ENCODE peak calls at places on chromosome 5, in four cellular contexts. One of them, this sample, is unnamed.

GRCh38 chr5:38607396-38607795 is 51.0 kb upstream of the LIFR start:
- DNase-seq in colonic mucosa: no peak
- DNase-seq in HCT116: no peak
- DNase-seq in H9: no peak
- DNase-seq in this sample: no peak

GRCh38 chr5:179901462-179901861 is 6.2 kb downstream of the TBC1D9B start:
- DNase-seq in colonic mucosa: no peak
- DNase-seq in HCT116: no peak
- DNase-seq in H9: no peak
- DNase-seq in this sample: no peak

GRCh38 chr5:57066921-57067914 is 106.6 kb upstream of the GPBP1 start:
- DNase-seq in colonic mucosa: no peak
- DNase-seq in HCT116: no peak
- DNase-seq in H9: no peak
- DNase-seq in this sample: no peak

GRCh38 chr5:57456056-57456455 is 26.6 kb downstream of the ACTBL2 start:
- DNase-seq in colonic mucosa: peak
- DNase-seq in HCT116: no peak
- DNase-seq in H9: no peak
- DNase-seq in this sample: no peak

GRCh38 chr5:148085934-148086333 is 22.2 kb downstream of the SPINK5 start:
- DNase-seq in colonic mucosa: no peak
- DNase-seq in HCT116: no peak
- DNase-seq in H9: no peak
- DNase-seq in this sample: no peak

GRCh38 chr5:123882305-123882704 is 370.3 kb downstream of the CSNK1G3 start:
- DNase-seq in colonic mucosa: no peak
- DNase-seq in HCT116: no peak
- DNase-seq in H9: no peak
- DNase-seq in this sample: no peak

GRCh38 chr5:158388018-158388417 is 529.1 kb upstream of the CLINT1 start:
- DNase-seq in colonic mucosa: no peak
- DNase-seq in HCT116: no peak
- DNase-seq in H9: no peak
- DNase-seq in this sample: no peak

GRCh38 chr5:90020575-90021535 is 388.7 kb downstream of the CETN3 start:
- DNase-seq in colonic mucosa: no peak
- DNase-seq in HCT116: peak
- DNase-seq in H9: no peak
- DNase-seq in this sample: no peak

GRCh38 chr5:52861368-52861767 is 73.7 kb downstream of the ITGA1 start:
- DNase-seq in colonic mucosa: no peak
- DNase-seq in HCT116: no peak
- DNase-seq in H9: no peak
- DNase-seq in this sample: no peak

GRCh38 chr5:173925449-173926071 is 37.4 kb downstream of the CPEB4 start:
- DNase-seq in colonic mucosa: peak
- DNase-seq in HCT116: peak
- DNase-seq in H9: no peak
- DNase-seq in this sample: peak

GRCh38 chr5:96844476-96844990 is 31.8 kb upstream of the ERAP2 start:
- DNase-seq in colonic mucosa: no peak
- DNase-seq in HCT116: no peak
- DNase-seq in H9: no peak
- DNase-seq in this sample: no peak

GRCh38 chr5:117246386-117246785 is 671.8 kb upstream of the SEMA6A start:
- DNase-seq in colonic mucosa: no peak
- DNase-seq in HCT116: no peak
- DNase-seq in H9: no peak
- DNase-seq in this sample: peak

GRCh38 chr5:59893436-59894227 is at the start of gene PDE4D:
- DNase-seq in colonic mucosa: peak
- DNase-seq in HCT116: no peak
- DNase-seq in H9: peak
- DNase-seq in this sample: peak

GRCh38 chr5:85602843-85603242 is 1014.9 kb upstream of the COX7C start:
- DNase-seq in colonic mucosa: no peak
- DNase-seq in HCT116: no peak
- DNase-seq in H9: no peak
- DNase-seq in this sample: no peak

GRCh38 chr5:93611900-93612898 is 29.2 kb downstream of the NR2F1 start:
- DNase-seq in colonic mucosa: no peak
- DNase-seq in HCT116: no peak
- DNase-seq in H9: peak
- DNase-seq in this sample: peak

GRCh38 chr5:67165524-67166459 is 30.8 kb downstream of the CD180 start:
- DNase-seq in colonic mucosa: peak
- DNase-seq in HCT116: peak
- DNase-seq in H9: peak
- DNase-seq in this sample: peak

GRCh38 chr5:14225173-14225834 is 82.2 kb downstream of the TRIO start:
- DNase-seq in colonic mucosa: no peak
- DNase-seq in HCT116: no peak
- DNase-seq in H9: no peak
- DNase-seq in this sample: no peak

GRCh38 chr5:44365351-44365750 is 23.9 kb downstream of the FGF10 start:
- DNase-seq in colonic mucosa: no peak
- DNase-seq in HCT116: no peak
- DNase-seq in H9: no peak
- DNase-seq in this sample: no peak

GRCh38 chr5:118405650-118406061 is 582.7 kb downstream of the DTWD2 start:
- DNase-seq in colonic mucosa: no peak
- DNase-seq in HCT116: no peak
- DNase-seq in H9: peak
- DNase-seq in this sample: peak

GRCh38 chr5:160271396-160271795 is 41.0 kb downstream of the CCNJL start:
- DNase-seq in colonic mucosa: peak
- DNase-seq in HCT116: no peak
- DNase-seq in H9: peak
- DNase-seq in this sample: peak

GRCh38 chr5:88141695-88141979 is 127.0 kb downstream of the TMEM161B start:
- DNase-seq in colonic mucosa: no peak
- DNase-seq in HCT116: no peak
- DNase-seq in H9: no peak
- DNase-seq in this sample: no peak

GRCh38 chr5:61534481-61535267 is 202.6 kb downstream of the ZSWIM6 start:
- DNase-seq in colonic mucosa: no peak
- DNase-seq in HCT116: no peak
- DNase-seq in H9: no peak
- DNase-seq in this sample: no peak

GRCh38 chr5:178145965-178146820 is 7.5 kb downstream of the NHP2 start:
- DNase-seq in colonic mucosa: peak
- DNase-seq in HCT116: peak
- DNase-seq in H9: peak
- DNase-seq in this sample: peak

GRCh38 chr5:136064510-136064909 is 35.7 kb downstream of the TGFBI start:
- DNase-seq in colonic mucosa: no peak
- DNase-seq in HCT116: no peak
- DNase-seq in H9: peak
- DNase-seq in this sample: no peak
- TF ChIP-seq CTCF in colonic mucosa: peak
- TF ChIP-seq CTCF in HCT116: peak
- TF ChIP-seq CTCF in H9: peak
- TF ChIP-seq CTCF in this sample: no peak

GRCh38 chr5:4862500-4862899 is 277.6 kb upstream of the ADAMTS16 start:
- DNase-seq in colonic mucosa: no peak
- DNase-seq in HCT116: peak
- DNase-seq in H9: no peak
- DNase-seq in this sample: no peak
- TF ChIP-seq CTCF in colonic mucosa: peak
- TF ChIP-seq CTCF in HCT116: peak
- TF ChIP-seq CTCF in H9: peak
- TF ChIP-seq CTCF in this sample: peak

GRCh38 chr5:151052834-151053233 is 28.0 kb downstream of the TNIP1 start:
- DNase-seq in colonic mucosa: no peak
- DNase-seq in HCT116: no peak
- DNase-seq in H9: no peak
- DNase-seq in this sample: no peak

GRCh38 chr5:151051066-151051930 is 29.5 kb downstream of the TNIP1 start:
- DNase-seq in colonic mucosa: peak
- DNase-seq in HCT116: peak
- DNase-seq in H9: peak
- DNase-seq in this sample: peak

GRCh38 chr5:151054713-151055112 is 26.1 kb downstream of the TNIP1 start:
- DNase-seq in colonic mucosa: peak
- DNase-seq in HCT116: no peak
- DNase-seq in H9: no peak
- DNase-seq in this sample: no peak

GRCh38 chr5:151053796-151054490 is 26.9 kb downstream of the TNIP1 start:
- DNase-seq in colonic mucosa: no peak
- DNase-seq in HCT116: no peak
- DNase-seq in H9: no peak
- DNase-seq in this sample: no peak

DNA sequence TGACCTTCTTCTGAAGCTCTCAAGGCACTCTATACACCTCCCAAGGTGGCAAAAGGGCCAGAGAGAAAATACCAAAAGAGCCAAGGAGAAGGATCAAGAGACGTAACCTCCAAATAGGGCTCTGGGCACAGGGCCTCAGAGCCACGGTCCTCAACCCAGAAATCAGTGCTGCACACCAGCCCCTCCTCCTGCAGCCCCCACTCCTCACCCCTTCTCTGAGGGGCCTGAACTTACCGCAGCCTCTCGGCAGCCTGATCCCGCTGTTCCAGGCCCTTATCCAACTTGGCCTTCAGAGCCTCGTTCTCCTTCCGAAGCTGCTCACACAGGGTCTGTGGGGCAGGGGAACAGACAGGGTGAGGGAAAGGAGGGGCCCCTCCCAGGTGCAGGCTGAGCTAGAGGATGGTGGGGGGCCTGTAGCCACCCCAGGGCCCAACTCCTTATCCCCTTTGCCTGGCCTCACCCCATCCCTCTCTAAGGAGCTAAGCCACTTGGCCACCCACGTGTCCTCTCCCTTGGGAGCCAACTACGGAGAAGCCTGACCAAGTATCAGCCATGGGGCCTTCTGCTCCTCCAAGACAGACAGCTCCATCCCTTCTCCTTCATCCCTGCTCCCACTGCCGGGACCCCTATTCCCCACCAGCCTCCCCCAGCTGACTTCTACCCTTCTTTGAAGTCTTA is 28.8 kb downstream of the TNIP1 start:
- DNase-seq in colonic mucosa: no peak
- DNase-seq in HCT116: no peak
- DNase-seq in H9: no peak
- DNase-seq in this sample: no peak
- TF ChIP-seq CTCF in colonic mucosa: no peak
- TF ChIP-seq CTCF in HCT116: no peak
- TF ChIP-seq CTCF in H9: no peak
- TF ChIP-seq CTCF in this sample: no peak

DNA sequence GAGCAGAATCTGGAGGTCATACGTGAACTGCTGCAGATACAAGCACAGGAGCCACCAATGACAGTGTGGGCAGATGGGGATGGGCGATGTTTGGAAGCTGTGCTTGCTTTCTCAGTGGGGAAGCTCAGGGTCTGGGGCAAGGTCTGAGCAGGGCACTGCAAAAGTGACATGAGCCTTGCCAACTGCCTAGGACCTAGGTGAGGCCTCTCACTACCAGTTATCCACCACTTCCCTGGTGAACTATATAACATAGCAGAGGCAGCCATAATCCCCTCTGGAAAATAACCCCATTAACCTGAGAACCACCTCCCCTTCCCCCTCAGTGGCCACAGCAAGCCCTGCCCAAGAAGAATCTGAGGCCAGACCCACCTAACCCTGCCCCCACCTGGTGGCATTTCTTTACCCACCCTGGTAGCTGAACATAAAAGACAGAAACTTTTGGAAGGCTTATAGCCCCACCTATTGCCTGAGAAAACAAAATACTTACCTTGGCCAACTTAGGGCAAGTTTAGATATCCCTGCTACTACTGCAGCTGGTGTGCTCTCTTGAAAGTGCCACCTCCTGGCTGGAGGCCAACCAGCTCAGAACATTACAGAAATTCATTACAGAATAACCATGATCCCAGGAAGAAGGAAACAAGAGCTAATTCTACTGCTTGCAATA is 18.8 kb upstream of the SPEF2 start:
- DNase-seq in colonic mucosa: peak
- DNase-seq in HCT116: peak
- DNase-seq in H9: peak
- DNase-seq in this sample: no peak
- TF ChIP-seq CTCF in colonic mucosa: no peak
- TF ChIP-seq CTCF in HCT116: peak
- TF ChIP-seq CTCF in H9: peak
- TF ChIP-seq CTCF in this sample: no peak

DNA sequence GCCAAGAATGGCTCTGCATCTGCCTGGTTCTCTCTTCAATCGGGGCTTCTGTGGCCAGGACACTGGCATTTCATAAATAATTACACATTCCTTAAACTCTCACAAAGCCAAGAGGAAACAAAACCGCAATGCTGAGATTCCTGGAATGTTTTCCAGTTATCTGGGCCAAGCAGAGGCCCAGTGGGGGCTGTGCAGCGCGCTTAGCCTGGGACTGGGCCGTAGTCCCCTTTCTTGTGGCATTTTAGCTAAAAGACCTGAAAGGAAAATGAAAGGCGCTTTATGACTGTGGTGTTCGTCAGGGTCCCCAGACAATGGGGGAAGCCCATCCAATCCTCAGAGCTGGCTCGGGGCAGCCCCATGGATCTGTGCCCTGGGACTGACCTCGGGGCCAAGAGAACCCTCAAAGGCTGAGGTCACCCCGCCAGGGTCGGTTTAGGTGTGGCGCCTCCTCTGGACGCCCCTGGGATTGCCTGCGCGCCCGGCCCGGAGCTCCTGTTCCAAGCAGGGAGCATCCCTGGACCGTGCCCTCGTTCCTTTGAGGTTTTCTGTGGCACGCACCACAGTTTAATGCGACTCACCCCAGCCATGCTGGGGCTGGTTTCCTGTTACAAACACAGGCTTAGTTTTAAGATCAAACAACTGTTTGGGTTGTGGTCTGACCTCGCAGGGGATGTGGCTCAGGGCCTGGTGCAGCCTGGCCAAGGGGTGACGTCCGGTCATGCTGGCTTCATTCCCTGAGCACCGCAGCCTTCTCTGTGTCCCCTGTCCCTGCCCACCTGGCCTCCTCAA is 51.5 kb upstream of the NKD2 start:
- DNase-seq in colonic mucosa: no peak
- DNase-seq in HCT116: no peak
- DNase-seq in H9: peak
- DNase-seq in this sample: no peak
- TF ChIP-seq CTCF in colonic mucosa: no peak
- TF ChIP-seq CTCF in HCT116: no peak
- TF ChIP-seq CTCF in H9: peak
- TF ChIP-seq CTCF in this sample: peak

GRCh38 chr5:35029333-35029732 is 18.4 kb downstream of the AGXT2 start:
- DNase-seq in colonic mucosa: no peak
- DNase-seq in HCT116: no peak
- DNase-seq in H9: no peak
- DNase-seq in this sample: no peak
- TF ChIP-seq CTCF in colonic mucosa: no peak
- TF ChIP-seq CTCF in HCT116: no peak
- TF ChIP-seq CTCF in H9: no peak
- TF ChIP-seq CTCF in this sample: no peak

This sample was measured in nephron progenitor cell.